ENCODE peak calls at places on chromosomes 1 and 21, in nine cellular contexts. One of them, this sample, is unnamed. For H3K36me3, the result is how much of the 10 kb centered on the place peaks cover.

GRCh38 chr1:111739984-111740765 is 980 bp upstream of the INKA2 start:
- DNase-seq in left ventricle myocardium inferior: peak
- DNase-seq in Caco-2: peak
- DNase-seq in lung: no peak
- DNase-seq in CD8-positive, alpha-beta T cell: no peak
- DNase-seq in neural progenitor cell: peak
- DNase-seq in fibroblast of lung: peak
- DNase-seq in adipocyte: peak
- DNase-seq in pancreas: peak
- DNase-seq in this sample: peak

GRCh38 chr1:62725255-62725654 is 37.1 kb upstream of the DOCK7 start:
- DNase-seq in adipocyte: peak
- DNase-seq in CD8-positive, alpha-beta T cell: no peak
- DNase-seq in Caco-2: no peak
- DNase-seq in neural progenitor cell: no peak
- DNase-seq in left ventricle myocardium inferior: no peak
- DNase-seq in fibroblast of lung: peak
- DNase-seq in pancreas: no peak
- DNase-seq in lung: no peak
- DNase-seq in this sample: no peak

GRCh38 chr1:33429846-33430750 is 797 bp downstream of the PHC2 start:
- DNase-seq in Caco-2: no peak
- DNase-seq in neural progenitor cell: peak
- DNase-seq in lung: peak
- DNase-seq in pancreas: peak
- DNase-seq in adipocyte: peak
- DNase-seq in left ventricle myocardium inferior: peak
- DNase-seq in fibroblast of lung: no peak
- DNase-seq in CD8-positive, alpha-beta T cell: no peak
- DNase-seq in this sample: peak

GRCh38 chr1:218865591-218865990 is 308.1 kb upstream of the LYPLAL1 start:
- DNase-seq in left ventricle myocardium inferior: no peak
- DNase-seq in adipocyte: peak
- DNase-seq in pancreas: peak
- DNase-seq in Caco-2: no peak
- DNase-seq in fibroblast of lung: peak
- DNase-seq in CD8-positive, alpha-beta T cell: no peak
- DNase-seq in neural progenitor cell: no peak
- DNase-seq in lung: no peak
- DNase-seq in this sample: no peak

GRCh38 chr1:19448491-19449439 is 36.6 kb downstream of the CAPZB start:
- DNase-seq in neural progenitor cell: no peak
- DNase-seq in left ventricle myocardium inferior: peak
- DNase-seq in adipocyte: peak
- DNase-seq in fibroblast of lung: peak
- DNase-seq in CD8-positive, alpha-beta T cell: no peak
- DNase-seq in lung: peak
- DNase-seq in pancreas: no peak
- DNase-seq in Caco-2: no peak
- DNase-seq in this sample: no peak

GRCh38 chr1:206926286-206926685 is 4.5 kb upstream of the FCMR start:
- DNase-seq in fibroblast of lung: no peak
- DNase-seq in adipocyte: no peak
- DNase-seq in Caco-2: no peak
- DNase-seq in lung: no peak
- DNase-seq in neural progenitor cell: no peak
- DNase-seq in left ventricle myocardium inferior: no peak
- DNase-seq in CD8-positive, alpha-beta T cell: no peak
- DNase-seq in pancreas: no peak
- DNase-seq in this sample: peak

GRCh38 chr1:73097917-73098316 is 815.6 kb upstream of the NEGR1 start:
- DNase-seq in left ventricle myocardium inferior: no peak
- DNase-seq in CD8-positive, alpha-beta T cell: no peak
- DNase-seq in pancreas: no peak
- DNase-seq in Caco-2: no peak
- DNase-seq in adipocyte: no peak
- DNase-seq in fibroblast of lung: no peak
- DNase-seq in neural progenitor cell: no peak
- DNase-seq in lung: no peak
- DNase-seq in this sample: no peak

GRCh38 chr1:165144757-165145397 is 211.6 kb downstream of the LMX1A start:
- DNase-seq in neural progenitor cell: peak
- DNase-seq in Caco-2: peak
- DNase-seq in CD8-positive, alpha-beta T cell: no peak
- DNase-seq in fibroblast of lung: peak
- DNase-seq in lung: peak
- DNase-seq in left ventricle myocardium inferior: peak
- DNase-seq in pancreas: peak
- DNase-seq in adipocyte: peak
- DNase-seq in this sample: no peak

GRCh38 chr1:1567152-1567830 is 7.4 kb downstream of the SSU72 start:
- DNase-seq in neural progenitor cell: no peak
- DNase-seq in left ventricle myocardium inferior: no peak
- DNase-seq in fibroblast of lung: no peak
- DNase-seq in Caco-2: no peak
- DNase-seq in CD8-positive, alpha-beta T cell: no peak
- DNase-seq in adipocyte: no peak
- DNase-seq in lung: no peak
- DNase-seq in pancreas: no peak
- DNase-seq in this sample: no peak
- H3K36me3 ChIP-seq in neural progenitor cell: under half
- H3K36me3 ChIP-seq in left ventricle myocardium inferior: under half
- H3K36me3 ChIP-seq in fibroblast of lung: under half
- H3K36me3 ChIP-seq in Caco-2: under half
- H3K36me3 ChIP-seq in CD8-positive, alpha-beta T cell: under half
- H3K36me3 ChIP-seq in adipocyte: under half
- H3K36me3 ChIP-seq in lung: under half
- H3K36me3 ChIP-seq in pancreas: under half
- H3K36me3 ChIP-seq in this sample: under half

GRCh38 chr21:44063151-44063912 is 43.9 kb upstream of the PWP2 start:
- DNase-seq in pancreas: no peak
- DNase-seq in lung: no peak
- DNase-seq in fibroblast of lung: no peak
- DNase-seq in neural progenitor cell: no peak
- DNase-seq in left ventricle myocardium inferior: no peak
- DNase-seq in Caco-2: no peak
- DNase-seq in CD8-positive, alpha-beta T cell: no peak
- DNase-seq in adipocyte: no peak
- DNase-seq in this sample: no peak

GRCh38 chr21:44064852-44065403 is 42.3 kb upstream of the PWP2 start:
- DNase-seq in fibroblast of lung: no peak
- DNase-seq in neural progenitor cell: no peak
- DNase-seq in pancreas: no peak
- DNase-seq in CD8-positive, alpha-beta T cell: no peak
- DNase-seq in Caco-2: no peak
- DNase-seq in lung: no peak
- DNase-seq in adipocyte: no peak
- DNase-seq in left ventricle myocardium inferior: no peak
- DNase-seq in this sample: no peak

GRCh38 chr21:44067011-44067839 is 40.0 kb upstream of the PWP2 start:
- DNase-seq in fibroblast of lung: no peak
- DNase-seq in left ventricle myocardium inferior: no peak
- DNase-seq in neural progenitor cell: no peak
- DNase-seq in pancreas: no peak
- DNase-seq in lung: no peak
- DNase-seq in adipocyte: no peak
- DNase-seq in CD8-positive, alpha-beta T cell: no peak
- DNase-seq in Caco-2: no peak
- DNase-seq in this sample: no peak

GRCh38 chr21:44065428-44065827 is 41.8 kb upstream of the PWP2 start:
- DNase-seq in adipocyte: no peak
- DNase-seq in pancreas: no peak
- DNase-seq in left ventricle myocardium inferior: no peak
- DNase-seq in Caco-2: no peak
- DNase-seq in neural progenitor cell: no peak
- DNase-seq in CD8-positive, alpha-beta T cell: peak
- DNase-seq in fibroblast of lung: peak
- DNase-seq in lung: no peak
- DNase-seq in this sample: no peak

GRCh38 chr21:44066116-44066515 is 41.1 kb upstream of the PWP2 start:
- DNase-seq in lung: no peak
- DNase-seq in pancreas: no peak
- DNase-seq in adipocyte: no peak
- DNase-seq in CD8-positive, alpha-beta T cell: no peak
- DNase-seq in Caco-2: no peak
- DNase-seq in neural progenitor cell: no peak
- DNase-seq in left ventricle myocardium inferior: no peak
- DNase-seq in fibroblast of lung: no peak
- DNase-seq in this sample: no peak
- H3K36me3 ChIP-seq in lung: under half
- H3K36me3 ChIP-seq in pancreas: under half
- H3K36me3 ChIP-seq in adipocyte: half or more
- H3K36me3 ChIP-seq in CD8-positive, alpha-beta T cell: under half
- H3K36me3 ChIP-seq in Caco-2: under half
- H3K36me3 ChIP-seq in neural progenitor cell: under half
- H3K36me3 ChIP-seq in left ventricle myocardium inferior: half or more
- H3K36me3 ChIP-seq in fibroblast of lung: under half
- H3K36me3 ChIP-seq in this sample: under half

DNA sequence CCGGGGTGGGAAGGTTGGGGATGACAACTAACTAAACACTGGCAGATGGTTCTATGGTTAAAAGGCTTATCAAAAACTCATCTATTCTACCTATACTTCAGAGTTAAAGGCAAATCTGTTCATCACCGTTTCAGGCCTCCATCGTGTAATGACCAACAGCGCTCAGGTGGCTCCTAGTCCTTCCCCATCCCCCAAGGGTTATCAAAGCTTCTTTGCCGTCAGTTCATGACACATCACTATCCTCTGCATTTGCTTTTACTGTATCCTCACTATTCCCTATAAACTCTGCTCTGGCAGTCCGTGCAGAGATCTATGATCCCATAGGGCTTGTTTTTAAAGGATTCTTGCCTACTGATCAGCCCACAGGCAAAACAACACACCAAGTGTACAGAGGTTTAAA is 8.2 kb downstream of the HMGN1 start:
- DNase-seq in adipocyte: no peak
- DNase-seq in fibroblast of lung: no peak
- DNase-seq in Caco-2: no peak
- DNase-seq in pancreas: no peak
- DNase-seq in CD8-positive, alpha-beta T cell: no peak
- DNase-seq in lung: no peak
- DNase-seq in left ventricle myocardium inferior: no peak
- DNase-seq in neural progenitor cell: no peak
- DNase-seq in this sample: no peak
- H3K36me3 ChIP-seq in adipocyte: under half
- H3K36me3 ChIP-seq in fibroblast of lung: under half
- H3K36me3 ChIP-seq in Caco-2: under half
- H3K36me3 ChIP-seq in pancreas: under half
- H3K36me3 ChIP-seq in CD8-positive, alpha-beta T cell: under half
- H3K36me3 ChIP-seq in lung: under half
- H3K36me3 ChIP-seq in left ventricle myocardium inferior: under half
- H3K36me3 ChIP-seq in neural progenitor cell: under half
- H3K36me3 ChIP-seq in this sample: under half

DNA sequence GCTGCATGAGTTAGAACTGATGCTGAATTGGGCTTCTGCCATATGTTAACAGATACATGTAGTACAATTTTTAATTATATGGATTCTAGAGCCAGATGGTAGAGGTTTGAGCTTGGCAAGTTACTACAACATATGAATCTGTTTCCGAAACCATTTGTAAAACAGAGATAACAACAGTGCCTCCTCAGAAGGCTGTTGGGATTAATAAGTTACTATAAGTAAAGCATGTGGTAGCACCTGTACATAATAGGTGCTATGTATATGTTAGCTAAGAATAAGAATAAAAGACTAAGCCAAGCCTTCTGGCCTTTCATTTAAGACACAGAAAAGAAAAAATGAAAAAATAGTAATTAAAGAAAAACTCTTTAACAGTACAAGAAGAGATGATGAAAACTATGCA is 17.8 kb downstream of the EPRS1 start:
- DNase-seq in pancreas: no peak
- DNase-seq in Caco-2: no peak
- DNase-seq in adipocyte: no peak
- DNase-seq in left ventricle myocardium inferior: no peak
- DNase-seq in neural progenitor cell: no peak
- DNase-seq in CD8-positive, alpha-beta T cell: no peak
- DNase-seq in lung: no peak
- DNase-seq in fibroblast of lung: no peak
- DNase-seq in this sample: no peak
- H3K36me3 ChIP-seq in pancreas: under half
- H3K36me3 ChIP-seq in Caco-2: under half
- H3K36me3 ChIP-seq in adipocyte: half or more
- H3K36me3 ChIP-seq in left ventricle myocardium inferior: half or more
- H3K36me3 ChIP-seq in neural progenitor cell: under half
- H3K36me3 ChIP-seq in CD8-positive, alpha-beta T cell: under half
- H3K36me3 ChIP-seq in lung: under half
- H3K36me3 ChIP-seq in fibroblast of lung: under half
- H3K36me3 ChIP-seq in this sample: under half

GRCh38 chr21:17783816-17784598 is 35.1 kb downstream of the C21orf91 start:
- DNase-seq in CD8-positive, alpha-beta T cell: no peak
- DNase-seq in adipocyte: no peak
- DNase-seq in fibroblast of lung: no peak
- DNase-seq in pancreas: no peak
- DNase-seq in neural progenitor cell: no peak
- DNase-seq in Caco-2: no peak
- DNase-seq in left ventricle myocardium inferior: no peak
- DNase-seq in lung: no peak
- DNase-seq in this sample: no peak
- H3K36me3 ChIP-seq in CD8-positive, alpha-beta T cell: under half
- H3K36me3 ChIP-seq in adipocyte: under half
- H3K36me3 ChIP-seq in fibroblast of lung: under half
- H3K36me3 ChIP-seq in pancreas: under half
- H3K36me3 ChIP-seq in neural progenitor cell: under half
- H3K36me3 ChIP-seq in Caco-2: under half
- H3K36me3 ChIP-seq in left ventricle myocardium inferior: under half
- H3K36me3 ChIP-seq in lung: under half
- H3K36me3 ChIP-seq in this sample: under half

DNA sequence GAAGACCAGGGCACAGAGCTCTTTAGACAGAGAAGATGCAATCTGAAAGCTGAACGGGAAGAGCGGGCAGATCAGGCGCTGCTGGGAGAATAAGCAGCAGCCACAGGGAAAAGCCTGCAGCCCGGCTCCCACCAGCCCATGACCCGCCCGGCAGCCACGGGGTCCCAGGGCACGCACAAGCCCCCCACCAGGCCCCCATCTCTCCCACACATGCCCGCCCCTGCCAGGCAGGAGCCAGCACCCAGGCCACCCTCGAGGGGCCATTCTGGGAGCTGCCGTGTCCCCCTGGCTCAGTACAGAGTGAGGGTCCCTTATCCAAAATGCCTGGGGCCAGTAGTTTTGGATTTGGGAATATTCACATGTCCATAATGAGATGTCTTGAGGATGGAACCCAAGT is 16.3 kb downstream of the SLC19A1 start:
- DNase-seq in fibroblast of lung: no peak
- DNase-seq in adipocyte: no peak
- DNase-seq in neural progenitor cell: no peak
- DNase-seq in CD8-positive, alpha-beta T cell: no peak
- DNase-seq in Caco-2: no peak
- DNase-seq in pancreas: no peak
- DNase-seq in left ventricle myocardium inferior: no peak
- DNase-seq in lung: no peak
- DNase-seq in this sample: peak
- H3K36me3 ChIP-seq in fibroblast of lung: under half
- H3K36me3 ChIP-seq in adipocyte: under half
- H3K36me3 ChIP-seq in neural progenitor cell: under half
- H3K36me3 ChIP-seq in CD8-positive, alpha-beta T cell: under half
- H3K36me3 ChIP-seq in Caco-2: under half
- H3K36me3 ChIP-seq in pancreas: under half
- H3K36me3 ChIP-seq in left ventricle myocardium inferior: under half
- H3K36me3 ChIP-seq in lung: under half
- H3K36me3 ChIP-seq in this sample: under half

GRCh38 chr1:35175067-35176001 is 17.6 kb downstream of the SFPQ start:
- DNase-seq in lung: no peak
- DNase-seq in pancreas: no peak
- DNase-seq in fibroblast of lung: no peak
- DNase-seq in CD8-positive, alpha-beta T cell: no peak
- DNase-seq in neural progenitor cell: no peak
- DNase-seq in left ventricle myocardium inferior: no peak
- DNase-seq in Caco-2: no peak
- DNase-seq in adipocyte: no peak
- DNase-seq in this sample: no peak
- H3K36me3 ChIP-seq in lung: under half
- H3K36me3 ChIP-seq in pancreas: under half
- H3K36me3 ChIP-seq in fibroblast of lung: under half
- H3K36me3 ChIP-seq in CD8-positive, alpha-beta T cell: under half
- H3K36me3 ChIP-seq in neural progenitor cell: under half
- H3K36me3 ChIP-seq in left ventricle myocardium inferior: half or more
- H3K36me3 ChIP-seq in Caco-2: under half
- H3K36me3 ChIP-seq in adipocyte: half or more
- H3K36me3 ChIP-seq in this sample: under half